ENCODE peak calls at places on chromosomes 1 and 21, in six cellular contexts. M, P, Y, K, W and O are unnamed samples.
A peak's percentile ranks its signal among the peaks of the same experiment; 100 is the strongest.

GRCh38 chr1:24914226-24915069 is 15.6 kb downstream of the RUNX3 start:
- DNase-seq in M (no peak), Y (no peak), W (peak; percentile 6), K (no peak), P (no peak), O (no peak)

GRCh38 chr1:220007438-220007837 is 38.9 kb downstream of the EPRS1 start:
- DNase-seq in W (no peak), K (no peak), P (no peak), Y (no peak), M (no peak), O (no peak)

GRCh38 chr21:39125752-39126485 is 57.3 kb downstream of the PSMG1 start:
- DNase-seq in P (no peak), W (peak; percentile 21), M (no peak), K (no peak), Y (peak; percentile 64), O (peak; percentile 56)

GRCh38 chr1:9827558-9828185 is 3.9 kb upstream of the CLSTN1 start:
- DNase-seq in M (no peak), W (no peak), P (no peak), Y (no peak), K (no peak), O (no peak)

GRCh38 chr1:2194319-2194897 is at the start of gene FAAP20:
- DNase-seq in P (no peak), W (peak; percentile 87), M (peak; percentile 66), Y (peak; percentile 74), K (peak; percentile 79), O (peak; percentile 90)

GRCh38 chr1:39672551-39672947 is 642 bp upstream of the NT5C1A start:
- DNase-seq in K (peak; percentile 47), W (no peak), Y (no peak), P (no peak), M (no peak), O (peak; percentile 71)

GRCh38 chr1:201269241-201269640 is 14.1 kb upstream of the PKP1 start:
- DNase-seq in P (peak; percentile 34), M (no peak), K (peak; percentile 5), Y (no peak), W (no peak), O (no peak)

GRCh38 chr1:36710901-36711300 is 228.2 kb upstream of the CSF3R start:
- DNase-seq in M (no peak), K (no peak), W (no peak), P (no peak), Y (no peak), O (no peak)

GRCh38 chr1:219138747-219139146 is 34.9 kb upstream of the LYPLAL1 start:
- DNase-seq in Y (no peak), W (no peak), K (no peak), M (no peak), P (no peak), O (no peak)

GRCh38 chr1:57470028-57470427 is 46.2 kb upstream of the DAB1 start:
- DNase-seq in W (no peak), P (no peak), M (no peak), Y (no peak), K (no peak), O (no peak)

GRCh38 chr1:162189345-162189744 is 119.9 kb downstream of the NOS1AP start:
- DNase-seq in Y (no peak), M (no peak), P (no peak), K (no peak), W (no peak), O (no peak)

GRCh38 chr1:204941415-204942338 is 71.0 kb downstream of the NFASC start:
- DNase-seq in M (peak; percentile 12), W (peak; percentile 58), Y (peak; percentile 75), K (no peak), P (no peak), O (peak; percentile 72)

GRCh38 chr1:17113973-17114372 is 5.3 kb downstream of the PADI2 start:
- DNase-seq in K (no peak), W (no peak), P (no peak), Y (no peak), M (no peak), O (no peak)